ENCODE peak calls at places on chromosomes 5 and 9, in five cellular contexts. G is sigmoid colon, I is esophagus squamous epithelium, P is A549, U is esophagus muscularis mucosa. R is an unnamed sample.

GRCh38 chr9:94603259-94603776 is 9.7 kb upstream of the FBP2 start:
- DNase-seq in P (peak), G (peak), U (no peak), I (no peak), R (peak)

GRCh38 chr9:129089246-129089645 is 8.3 kb downstream of the DOLPP1 start:
- DNase-seq in I (no peak), G (no peak), P (no peak), U (no peak), R (no peak)

GRCh38 chr5:931570-932145 is 39.0 kb downstream of the TRIP13 start:
- DNase-seq in I (no peak), P (no peak), U (no peak), G (no peak), R (no peak)

GRCh38 chr5:179407191-179408175 is 62.2 kb upstream of the ADAMTS2 start:
- DNase-seq in U (peak), G (no peak), P (no peak), I (no peak), R (no peak)

GRCh38 chr5:12845549-12846159 is 941.4 kb upstream of the CTNND2 start:
- DNase-seq in I (no peak), P (no peak), G (no peak), U (no peak), R (no peak)

GRCh38 chr5:32030686-32031478 is 143.2 kb downstream of the GOLPH3 start:
- DNase-seq in G (no peak), P (no peak), I (no peak), U (no peak), R (no peak)

GRCh38 chr5:155587458-155587857 is 573.9 kb downstream of the KIF4B start:
- DNase-seq in P (no peak), U (no peak), I (no peak), G (no peak), R (no peak)

GRCh38 chr5:112248643-112249042 is 170.4 kb downstream of the EPB41L4A start:
- DNase-seq in U (no peak), P (no peak), G (no peak), I (no peak), R (no peak)

GRCh38 chr5:15763754-15764153 is 263.8 kb downstream of the FBXL7 start:
- DNase-seq in P (no peak), G (no peak), U (no peak), I (no peak), R (no peak)

GRCh38 chr5:61866930-61867329 is 439.1 kb upstream of the KIF2A start:
- DNase-seq in G (no peak), P (peak), U (no peak), I (no peak), R (no peak)

GRCh38 chr9:10804486-10804885 is 191.7 kb upstream of the PTPRD start:
- DNase-seq in G (no peak), U (no peak), I (no peak), P (no peak), R (no peak)

GRCh38 chr9:97280755-97281330 is 26.6 kb upstream of the CCDC180 start:
- DNase-seq in P (no peak), U (no peak), G (no peak), I (no peak), R (no peak)

GRCh38 chr9:131394464-131395026 is 659 bp downstream of the PRRC2B start:
- DNase-seq in P (no peak), G (peak), I (no peak), U (no peak), R (peak)

GRCh38 chr5:161411156-161411555 is 135.4 kb downstream of the GABRB2 start:
- DNase-seq in I (no peak), P (no peak), U (no peak), G (no peak), R (peak)

GRCh38 chr5:175842947-175843793 is 28.2 kb upstream of the CPLX2 start:
- DNase-seq in P (peak), I (no peak), U (no peak), G (no peak), R (peak)

GRCh38 chr9:137487454-137488329 is 28.6 kb upstream of the NSMF start:
- DNase-seq in U (no peak), G (peak), P (no peak), I (no peak), R (no peak)

GRCh38 chr5:72649449-72649848 is 142.2 kb upstream of the ZNF366 start:
- DNase-seq in U (no peak), P (no peak), I (no peak), G (peak), R (no peak)

GRCh38 chr9:134355561-134356278 is 29.5 kb downstream of the RXRA start:
- DNase-seq in U (no peak), G (no peak), I (no peak), P (no peak), R (no peak)

GRCh38 chr9:125240649-125240999 is 519 bp downstream of the HSPA5 start:
- DNase-seq in U (no peak), I (no peak), G (no peak), P (no peak), R (peak)

GRCh38 chr9:38656896-38657295 is 36.5 kb upstream of the ANKRD18A start:
- DNase-seq in P (no peak), U (peak), I (no peak), G (no peak), R (no peak)

GRCh38 chr9:74887981-74888370 is 255 bp upstream of the TRPM6 start:
- DNase-seq in G (no peak), U (no peak), I (no peak), P (no peak), R (no peak)

GRCh38 chr9:93148721-93149120 is 14.7 kb upstream of the NINJ1 start:
- DNase-seq in U (no peak), I (no peak), P (no peak), G (no peak), R (no peak)

GRCh38 chr5:94802450-94802849 is 184.0 kb downstream of the SLF1 start:
- DNase-seq in G (no peak), U (no peak), P (no peak), I (no peak), R (no peak)

GRCh38 chr5:91929522-91929817 is 546.4 kb upstream of the ARRDC3 start:
- DNase-seq in P (no peak), G (no peak), I (no peak), U (no peak), R (no peak)

GRCh38 chr5:101390317-101390908 is 487.3 kb upstream of the ST8SIA4 start:
- DNase-seq in U (no peak), I (no peak), P (no peak), G (no peak), R (peak)

GRCh38 chr5:131170540-131171275 is at the start of gene LYRM7:
- DNase-seq in I (peak), U (peak), P (peak), G (peak), R (peak)

GRCh38 chr9:134174073-134174449 is 9.7 kb upstream of the RNU6ATAC start:
- DNase-seq in U (no peak), I (no peak), P (no peak), G (peak), R (no peak)

GRCh38 chr5:124544366-124545055 is 201.9 kb downstream of the ZNF608 start:
- DNase-seq in G (no peak), P (no peak), I (no peak), U (peak), R (no peak)

GRCh38 chr5:163889369-163889768 is 383.9 kb downstream of the MAT2B start:
- DNase-seq in G (no peak), P (no peak), I (no peak), U (no peak), R (no peak)

GRCh38 chr9:14692536-14692917 is 705 bp downstream of the ZDHHC21 start:
- DNase-seq in I (no peak), G (no peak), P (peak), U (no peak), R (no peak)
- H3K27ac ChIP-seq in I (peak), G (peak), P (peak), U (no peak), R (no peak)

GRCh38 chr5:177377851-177378776 is 6.1 kb upstream of the SLC34A1 start:
- DNase-seq in P (no peak), G (no peak), I (no peak), U (no peak), R (no peak)
- TF ChIP-seq CTCF in P (no peak), G (no peak), I (no peak), U (no peak), R (no peak)

DNA sequence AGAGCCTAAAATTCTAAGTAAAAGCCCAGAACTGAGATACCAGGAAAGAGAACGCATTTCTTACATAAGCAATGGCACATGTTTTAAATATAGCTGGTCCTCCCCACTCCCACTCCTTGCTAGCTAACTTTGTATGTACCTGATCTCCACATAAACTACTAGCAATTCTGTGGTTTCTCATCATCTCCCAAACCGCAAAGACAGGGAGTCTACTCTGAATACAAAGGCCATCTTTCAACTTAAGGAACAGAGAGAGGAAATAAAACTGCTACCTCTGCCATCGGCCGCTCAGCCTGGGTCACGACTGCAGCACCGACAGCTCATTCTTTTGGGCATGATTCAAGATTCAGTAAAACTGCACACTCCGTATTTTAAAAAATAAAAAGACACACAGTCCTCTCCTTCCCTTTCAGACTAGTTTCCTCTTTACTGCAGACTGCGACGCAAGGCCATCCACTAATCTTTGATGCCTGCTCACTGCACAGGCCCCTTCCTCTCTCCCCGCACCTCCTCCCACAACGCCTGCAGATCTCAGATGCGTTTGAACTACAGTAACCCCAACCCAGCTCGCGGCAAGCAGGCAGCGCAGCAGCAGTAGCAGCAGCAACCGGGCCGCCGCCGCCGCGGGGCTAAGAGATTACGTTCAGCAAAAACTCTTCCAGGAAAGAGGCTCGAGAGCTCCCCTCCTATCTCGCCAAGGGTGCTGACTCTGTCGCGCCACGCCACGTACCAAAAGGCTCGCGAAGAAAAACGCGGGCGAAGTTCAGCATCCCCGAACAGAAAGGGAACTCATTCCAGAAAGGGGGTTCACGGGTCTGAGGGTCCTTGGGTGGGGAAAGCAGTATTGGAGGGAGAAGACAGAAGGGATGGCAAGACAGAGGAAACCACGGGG is 1.5 kb downstream of the RNF145 start:
- DNase-seq in P (peak), I (peak), G (peak), U (peak), R (peak)
- TF ChIP-seq POLR2A in P (peak), I (no peak), G (peak), U (no peak), R (peak)

GRCh38 chr5:111226556-111226955 is 2.4 kb downstream of the CAMK4 start:
- DNase-seq in U (no peak), I (no peak), P (no peak), G (no peak), R (no peak)

GRCh38 chr5:111227805-111228204 is 3.6 kb downstream of the CAMK4 start:
- DNase-seq in G (no peak), U (no peak), P (no peak), I (no peak), R (no peak)

GRCh38 chr5:111227226-111227782 is 3.1 kb downstream of the CAMK4 start:
- DNase-seq in I (no peak), G (no peak), P (no peak), U (no peak), R (no peak)

GRCh38 chr5:111224561-111224989 is 391 bp downstream of the CAMK4 start:
- DNase-seq in I (no peak), G (no peak), U (no peak), P (no peak), R (no peak)

DNA sequence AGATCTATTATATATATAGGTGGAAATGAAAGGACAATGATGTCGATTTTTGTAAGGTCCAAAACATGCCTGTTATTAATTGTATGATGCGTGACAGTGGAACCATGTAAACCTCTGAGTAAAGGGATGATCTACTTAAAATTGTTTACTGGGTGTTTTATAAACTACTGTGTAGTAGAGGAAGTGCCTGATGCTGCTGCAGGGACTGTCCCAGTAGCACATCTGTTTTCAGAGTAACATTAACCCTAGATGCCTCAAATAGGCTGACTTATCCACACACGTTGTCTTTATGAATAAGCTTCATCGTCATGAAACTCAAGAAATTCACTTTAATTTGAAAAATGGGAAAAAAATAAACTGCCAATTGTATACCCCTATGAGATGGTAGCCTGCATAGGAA is 1.7 kb downstream of the CAMK4 start:
- DNase-seq in P (no peak), I (no peak), G (no peak), U (no peak), R (no peak)
- H3K27ac ChIP-seq in P (no peak), I (no peak), G (no peak), U (no peak), R (no peak)

GRCh38 chr5:69046375-69046957 is 47.3 kb upstream of the SLC30A5 start:
- DNase-seq in U (no peak), I (no peak), G (no peak), P (no peak), R (no peak)

GRCh38 chr5:69050214-69050613 is 43.6 kb upstream of the SLC30A5 start:
- DNase-seq in I (no peak), G (no peak), P (no peak), U (no peak), R (peak)

GRCh38 chr5:69049796-69050195 is 44.0 kb upstream of the SLC30A5 start:
- DNase-seq in G (no peak), I (no peak), U (no peak), P (no peak), R (no peak)

GRCh38 chr5:69049151-69049550 is 44.7 kb upstream of the SLC30A5 start:
- DNase-seq in U (no peak), G (no peak), I (no peak), P (no peak), R (no peak)

GRCh38 chr5:69048233-69048632 is 45.6 kb upstream of the SLC30A5 start:
- DNase-seq in G (no peak), P (no peak), U (no peak), I (no peak), R (no peak)
- TF ChIP-seq CTCF in G (no peak), P (peak), U (peak), I (peak), R (peak)

DNA sequence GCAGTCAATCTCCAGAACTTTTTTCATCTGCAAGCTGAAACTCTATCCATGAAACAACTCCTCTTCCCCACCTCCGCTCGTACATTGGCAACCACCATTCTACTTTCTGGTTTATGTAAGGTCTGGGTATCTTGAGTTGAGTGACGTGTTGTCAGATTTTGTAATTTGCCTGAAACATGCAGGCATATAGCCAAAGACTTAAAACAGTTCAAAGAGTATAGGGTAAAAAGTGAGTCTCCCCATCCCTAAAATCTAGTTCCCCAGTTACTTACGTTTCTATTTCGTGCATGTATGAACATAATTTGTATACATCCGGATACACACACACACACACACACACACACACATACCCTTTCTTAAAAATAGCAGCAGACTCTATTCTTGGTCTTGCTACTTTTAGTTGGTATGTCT is 868 bp downstream of the HSDL2 start:
- DNase-seq in U (no peak), P (no peak), G (no peak), I (no peak), R (no peak)
- TF ChIP-seq POLR2A in U (no peak), P (no peak), G (no peak), I (no peak), R (no peak)

GRCh38 chr5:116765441-116765840 is 190.8 kb upstream of the SEMA6A start:
- DNase-seq in U (no peak), I (no peak), P (no peak), G (no peak), R (no peak)
- H3K27ac ChIP-seq in U (no peak), I (no peak), P (no peak), G (no peak), R (no peak)

GRCh38 chr5:177403194-177403825 is 2.8 kb upstream of the PFN3 start:
- DNase-seq in G (no peak), P (peak), I (no peak), U (no peak), R (no peak)
- TF ChIP-seq CTCF in G (no peak), P (no peak), I (no peak), U (no peak), R (no peak)

GRCh38 chr9:105679406-105680022 is 14.8 kb upstream of the TMEM38B start:
- DNase-seq in U (no peak), G (no peak), P (no peak), I (no peak), R (no peak)
- TF ChIP-seq POLR2A in U (no peak), G (no peak), P (no peak), I (no peak), R (no peak)

DNA sequence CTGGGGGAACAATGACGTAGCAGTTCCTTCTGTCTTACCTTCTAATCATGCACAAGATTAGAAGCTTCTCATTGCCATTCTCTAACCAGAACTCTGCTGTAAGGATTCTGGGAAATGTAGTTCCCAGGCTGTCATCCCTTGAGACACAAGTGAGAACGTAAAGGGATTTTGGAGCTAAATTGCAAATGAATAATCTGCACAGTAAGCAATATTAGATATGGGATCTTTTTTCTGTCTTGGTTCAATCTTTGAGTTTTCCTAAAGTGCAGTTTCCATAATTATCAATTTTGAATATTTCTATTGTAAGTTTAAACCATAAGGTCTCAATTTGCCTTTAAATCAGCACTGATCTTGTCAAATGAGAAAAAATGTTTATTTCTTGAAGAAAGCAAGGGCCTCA is 189.7 kb upstream of the PLPPR1 start:
- DNase-seq in P (no peak), U (no peak), G (no peak), I (no peak), R (no peak)
- H3K27ac ChIP-seq in P (no peak), U (no peak), G (no peak), I (no peak), R (no peak)